ENCODE peak calls at places on chromosomes 12 and 14, in six cellular contexts. Y, D, W, F, P and Z are unnamed samples.

GRCh38 chr12:29104495-29104894 is 44.6 kb upstream of the FAR2 start:
- DNase-seq in Y (no peak), D (no peak), W (no peak), F (no peak), P (no peak), Z (no peak)

GRCh38 chr14:104494483-104494882 is 85.1 kb upstream of the C14orf180 start:
- DNase-seq in Y (no peak), D (no peak), W (no peak), F (no peak), P (no peak), Z (no peak)

GRCh38 chr12:130134563-130134915 is 27.7 kb upstream of the FZD10 start:
- DNase-seq in Y (no peak), D (no peak), W (no peak), F (no peak), P (no peak), Z (no peak)

GRCh38 chr14:63949696-63950095 is 96.9 kb downstream of the SYNE2 start:
- DNase-seq in Y (no peak), D (no peak), W (peak), F (no peak), P (no peak), Z (no peak)

GRCh38 chr14:32256606-32257005 is 53.5 kb upstream of the RNU6-8 start:
- DNase-seq in Y (no peak), D (no peak), W (no peak), F (no peak), P (no peak), Z (no peak)

GRCh38 chr12:72723732-72724131 is 451.6 kb downstream of the TRHDE start:
- DNase-seq in Y (no peak), D (no peak), W (no peak), F (no peak), P (no peak), Z (no peak)

GRCh38 chr12:23880988-23881387 is 68.5 kb downstream of the SOX5 start:
- DNase-seq in Y (no peak), D (peak), W (no peak), F (no peak), P (no peak), Z (no peak)

GRCh38 chr14:97306785-97307246 is 509.6 kb downstream of the VRK1 start:
- DNase-seq in Y (no peak), D (no peak), W (no peak), F (no peak), P (no peak), Z (no peak)

GRCh38 chr12:123519151-123520001 is 14.1 kb downstream of the RILPL1 start:
- DNase-seq in Y (no peak), D (no peak), W (peak), F (no peak), P (peak), Z (no peak)

GRCh38 chr12:21613931-21614330 is 9.3 kb upstream of the GYS2 start:
- DNase-seq in Y (no peak), D (no peak), W (peak), F (no peak), P (no peak), Z (no peak)

GRCh38 chr12:65532744-65533143 is 254.3 kb downstream of the MSRB3 start:
- DNase-seq in Y (no peak), D (no peak), W (peak), F (no peak), P (no peak), Z (peak)

GRCh38 chr14:97536421-97536820 is 739.2 kb downstream of the VRK1 start:
- DNase-seq in Y (no peak), D (no peak), W (no peak), F (no peak), P (no peak), Z (no peak)

GRCh38 chr12:122232691-122233090 is 6.8 kb upstream of the DIABLO start:
- DNase-seq in Y (no peak), D (no peak), W (no peak), F (no peak), P (no peak), Z (no peak)

GRCh38 chr12:27999521-27999920 is 27.0 kb upstream of the PTHLH start:
- DNase-seq in Y (no peak), D (no peak), W (peak), F (no peak), P (no peak), Z (no peak)

GRCh38 chr12:45284096-45284901 is 68.4 kb downstream of the ANO6 start:
- DNase-seq in Y (no peak), D (peak), W (peak), F (no peak), P (no peak), Z (no peak)

GRCh38 chr12:72901685-72902084 is 629.5 kb downstream of the TRHDE start:
- DNase-seq in Y (no peak), D (no peak), W (no peak), F (no peak), P (no peak), Z (no peak)

GRCh38 chr14:90093942-90094595 is 32.3 kb downstream of the KCNK13 start:
- DNase-seq in Y (peak), D (no peak), W (peak), F (no peak), P (no peak), Z (no peak)